ENCODE peak calls at places on chromosomes 5 and 9, in nine cellular contexts. K, F, W, Y, L, P, E, U and R are unnamed samples. For H3K4me1, the result is how much of the 10 kb centered on the place peaks cover.

GRCh38 chr9:120723547-120723946 is 9.3 kb upstream of the MEGF9 start:
- DNase-seq in P (no peak), Y (no peak), W (no peak), K (no peak), U (no peak), F (no peak), E (no peak), L (peak), R (no peak)

GRCh38 chr5:135056316-135057030 is 22.4 kb upstream of the PITX1 start:
- DNase-seq in F (no peak), U (no peak), W (no peak), Y (no peak), E (no peak), K (peak), L (no peak), P (no peak), R (no peak)

GRCh38 chr5:114449836-114450515 is 88.1 kb downstream of the KCNN2 start:
- DNase-seq in K (peak), W (peak), L (peak), F (peak), P (peak), E (peak), U (peak), Y (peak), R (peak)

GRCh38 chr5:26148569-26149107 is 889.7 kb downstream of the CDH9 start:
- DNase-seq in L (no peak), E (no peak), W (no peak), Y (no peak), U (no peak), K (peak), P (no peak), F (peak), R (no peak)

GRCh38 chr5:177403194-177403825 is 2.8 kb upstream of the PFN3 start:
- DNase-seq in P (no peak), U (no peak), Y (peak), W (no peak), F (peak), L (peak), K (no peak), E (peak), R (no peak)

GRCh38 chr9:80964374-80964773 is 725.0 kb downstream of the TLE1 start:
- DNase-seq in Y (no peak), K (no peak), F (no peak), E (no peak), U (no peak), L (no peak), W (no peak), P (no peak), R (no peak)

GRCh38 chr5:98458004-98458403 is 315.5 kb upstream of the RGMB start:
- DNase-seq in L (peak), W (no peak), K (no peak), U (no peak), F (no peak), Y (no peak), P (no peak), E (no peak), R (no peak)

GRCh38 chr5:163489055-163489744 is 16.2 kb upstream of the MAT2B start:
- DNase-seq in U (no peak), P (no peak), W (peak), K (no peak), L (peak), F (no peak), Y (no peak), E (no peak), R (no peak)

GRCh38 chr5:124677999-124678385 is 68.4 kb downstream of the ZNF608 start:
- DNase-seq in U (no peak), W (no peak), P (no peak), K (no peak), E (no peak), L (no peak), Y (no peak), F (no peak), R (no peak)
- H3K4me1 ChIP-seq in U (under half), W (under half), P (under half), K (half or more), E (under half), L (under half), Y (half or more), F (half or more), R (half or more)

GRCh38 chr5:83559141-83559785 is 87.7 kb downstream of the VCAN start:
- DNase-seq in F (peak), U (no peak), P (no peak), L (no peak), Y (no peak), K (no peak), E (no peak), W (no peak), R (no peak)
- H3K4me3 ChIP-seq in F (no peak), U (no peak), P (no peak), L (no peak), Y (no peak), K (no peak), E (no peak), W (no peak), R (no peak)

GRCh38 chr9:112945620-112946208 is 55.0 kb upstream of the SLC46A2 start:
- DNase-seq in F (no peak), P (no peak), W (no peak), L (no peak), Y (no peak), U (no peak), K (no peak), E (peak), R (no peak)
- TF ChIP-seq CTCF in F (no peak), P (no peak), W (no peak), L (no peak), Y (no peak), U (no peak), K (no peak), E (no peak), R (no peak)

DNA sequence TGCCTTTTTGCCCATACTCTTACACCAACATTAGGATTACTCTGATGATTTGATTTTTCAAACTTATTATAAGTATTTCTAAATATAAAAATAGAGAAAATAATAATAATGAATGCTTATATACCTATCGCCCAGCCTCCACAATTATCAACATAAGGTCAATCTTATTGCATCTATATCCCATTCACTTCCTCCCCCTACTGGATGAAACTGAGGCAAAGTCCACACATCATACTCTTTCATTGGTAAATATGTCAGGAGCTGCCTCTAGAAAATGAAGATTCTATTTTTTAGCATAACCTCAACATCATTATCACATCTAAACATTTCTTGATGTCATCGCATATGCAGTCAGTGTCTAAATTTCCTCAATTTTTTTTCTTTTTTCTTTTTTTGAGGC is 44.3 kb downstream of the SH3RF2 start:
- DNase-seq in Y (no peak), W (no peak), E (no peak), P (no peak), F (no peak), L (no peak), U (no peak), K (no peak), R (no peak)
- H3K4me1 ChIP-seq in Y (under half), W (under half), E (half or more), P (under half), F (half or more), L (under half), U (under half), K (under half), R (half or more)